ENCODE peak calls at places on chromosome 10, in seven cellular contexts. Z is CD8-positive, alpha-beta T cell; K is PC-3; H is fibroblast of mammary gland; U is GM13977; L is breast epithelium; C is chondrocyte. B is an unnamed sample.

GRCh38 chr10:62582804-62583208 is 208.6 kb downstream of the ZNF365 start:
- DNase-seq in Z (no peak), K (peak), H (peak), U (no peak), L (peak), C (no peak), B (peak)

GRCh38 chr10:118216526-118217035 is 125.5 kb downstream of the FAM204A start:
- DNase-seq in Z (no peak), K (no peak), H (no peak), U (no peak), L (no peak), C (no peak), B (no peak)

GRCh38 chr10:600876-601275 is 88.6 kb downstream of the DIP2C start:
- DNase-seq in Z (no peak), K (no peak), H (peak), U (no peak), L (no peak), C (no peak), B (no peak)

GRCh38 chr10:99412100-99412499 is 18.3 kb downstream of the GOT1 start:
- DNase-seq in Z (no peak), K (peak), H (no peak), U (no peak), L (no peak), C (no peak), B (no peak)

GRCh38 chr10:113126506-113127192 is 176.6 kb downstream of the TCF7L2 start:
- DNase-seq in Z (peak), K (peak), H (peak), U (peak), L (peak), C (no peak), B (peak)

GRCh38 chr10:51235865-51236264 is 161.6 kb downstream of the PRKG1 start:
- DNase-seq in Z (no peak), K (no peak), H (no peak), U (no peak), L (no peak), C (no peak), B (no peak)

GRCh38 chr10:123864923-123865322 is 26.7 kb downstream of the CPXM2 start:
- DNase-seq in Z (no peak), K (no peak), H (no peak), U (no peak), L (no peak), C (no peak), B (no peak)

GRCh38 chr10:29067161-29067560 is 221.7 kb upstream of the LYZL1 start:
- DNase-seq in Z (no peak), K (no peak), H (no peak), U (no peak), L (no peak), C (no peak), B (no peak)

GRCh38 chr10:63506554-63506953 is 14.6 kb upstream of the REEP3 start:
- DNase-seq in Z (no peak), K (no peak), H (no peak), U (no peak), L (no peak), C (no peak), B (no peak)

GRCh38 chr10:34183397-34183796 is 631.7 kb downstream of the PARD3 start:
- DNase-seq in Z (no peak), K (no peak), H (no peak), U (no peak), L (no peak), C (no peak), B (no peak)

GRCh38 chr10:122376364-122376961 is 2.0 kb downstream of the PLEKHA1 start:
- DNase-seq in Z (no peak), K (peak), H (no peak), U (no peak), L (no peak), C (no peak), B (no peak)

GRCh38 chr10:35016009-35016408 is 74.1 kb downstream of the CUL2 start:
- DNase-seq in Z (no peak), K (peak), H (no peak), U (no peak), L (no peak), C (no peak), B (no peak)

GRCh38 chr10:16905304-16905703 is 88.1 kb upstream of the RSU1 start:
- DNase-seq in Z (no peak), K (no peak), H (peak), U (no peak), L (no peak), C (no peak), B (no peak)

GRCh38 chr10:116444527-116445142 is 17.0 kb downstream of the PNLIPRP3 start:
- DNase-seq in Z (no peak), K (peak), H (peak), U (peak), L (no peak), C (no peak), B (peak)

GRCh38 chr10:32713560-32713959 is 244.5 kb downstream of the ITGB1 start:
- DNase-seq in Z (no peak), K (peak), H (peak), U (no peak), L (no peak), C (no peak), B (no peak)

GRCh38 chr10:72893136-72893798 is at the start of gene OIT3:
- DNase-seq in Z (no peak), K (no peak), H (no peak), U (no peak), L (no peak), C (no peak), B (no peak)

GRCh38 chr10:34024708-34025425 is 690.4 kb upstream of the NRP1 start:
- DNase-seq in Z (no peak), K (peak), H (peak), U (no peak), L (no peak), C (no peak), B (no peak)

GRCh38 chr10:119370972-119371703 is 163.8 kb downstream of the GRK5 start:
- DNase-seq in Z (no peak), K (no peak), H (peak), U (no peak), L (peak), C (peak), B (peak)

GRCh38 chr10:21506351-21506750 is 19.1 kb downstream of the SKIDA1 start:
- DNase-seq in Z (no peak), K (no peak), H (no peak), U (no peak), L (no peak), C (no peak), B (no peak)

GRCh38 chr10:22006379-22006884 is 2.9 kb upstream of the DNAJC1 start:
- DNase-seq in Z (no peak), K (no peak), H (no peak), U (no peak), L (no peak), C (no peak), B (no peak)

GRCh38 chr10:96513686-96514551 is at the start of gene TLL2:
- DNase-seq in Z (peak), K (peak), H (peak), U (peak), L (peak), C (no peak), B (peak)

GRCh38 chr10:132891994-132892393 is 50.4 kb downstream of the CFAP46 start:
- DNase-seq in Z (no peak), K (no peak), H (peak), U (no peak), L (no peak), C (no peak), B (peak)

GRCh38 chr10:10922062-10922461 is 95.6 kb upstream of the CELF2 start:
- DNase-seq in Z (no peak), K (no peak), H (no peak), U (no peak), L (no peak), C (no peak), B (no peak)

GRCh38 chr10:93115661-93116383 is 42.1 kb downstream of the CYP26A1 start:
- DNase-seq in Z (peak), K (peak), H (peak), U (peak), L (peak), C (no peak), B (peak)

GRCh38 chr10:8114741-8115340 is 60.4 kb downstream of the GATA3 start:
- DNase-seq in Z (no peak), K (no peak), H (no peak), U (no peak), L (no peak), C (no peak), B (no peak)

GRCh38 chr10:43234471-43235041 is 32.3 kb downstream of the RASGEF1A start:
- DNase-seq in Z (peak), K (no peak), H (no peak), U (no peak), L (no peak), C (peak), B (no peak)

GRCh38 chr10:113557389-113558321 is 4.8 kb downstream of the HABP2 start:
- DNase-seq in Z (no peak), K (no peak), H (no peak), U (no peak), L (peak), C (no peak), B (no peak)

GRCh38 chr10:78960316-78960800 is 108.4 kb upstream of the ZMIZ1 start:
- DNase-seq in Z (no peak), K (peak), H (peak), U (no peak), L (peak), C (no peak), B (peak)

GRCh38 chr10:94429049-94429707 is 26.8 kb downstream of the TBC1D12 start:
- DNase-seq in Z (no peak), K (no peak), H (peak), U (no peak), L (no peak), C (no peak), B (peak)

GRCh38 chr10:45471531-45472310 is 97.7 kb downstream of the ALOX5 start:
- DNase-seq in Z (no peak), K (no peak), H (no peak), U (no peak), L (no peak), C (no peak), B (no peak)

GRCh38 chr10:102112210-102112817 is 7.9 kb downstream of the LDB1 start:
- DNase-seq in Z (no peak), K (no peak), H (no peak), U (no peak), L (no peak), C (no peak), B (no peak)
- TF ChIP-seq CTCF in Z (no peak), K (no peak), H (peak), U (peak), L (no peak), C (peak), B (peak)

DNA sequence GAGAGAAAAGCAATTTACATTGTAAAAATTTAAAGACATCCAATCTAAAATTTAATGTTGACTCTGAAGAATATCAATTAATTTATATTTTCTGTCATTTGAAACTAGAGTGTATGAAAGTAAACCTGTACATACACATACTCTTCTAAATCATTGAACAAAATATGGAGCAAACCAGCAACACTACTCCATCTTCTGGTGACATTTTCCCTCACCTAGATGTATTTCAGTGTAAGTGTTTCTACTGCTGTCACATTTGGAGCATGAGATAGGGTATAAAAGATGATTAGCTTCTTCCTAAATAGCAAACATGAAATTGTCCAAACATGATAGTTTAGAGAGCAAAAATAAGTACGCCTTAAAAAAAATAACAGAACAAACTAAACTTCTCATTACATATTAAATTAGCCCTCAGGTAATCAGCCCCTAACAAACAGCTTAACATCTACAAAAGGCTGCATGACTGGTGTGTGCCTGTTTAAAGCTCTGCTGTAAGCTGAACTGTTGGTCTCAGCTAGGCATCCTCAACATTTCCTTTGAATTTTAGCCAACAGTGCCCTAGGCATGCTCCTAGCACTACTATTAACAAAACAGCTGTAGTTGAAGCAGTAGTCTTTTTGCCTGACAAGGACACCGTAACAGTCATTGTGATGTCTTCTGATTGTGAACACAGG is 189.8 kb downstream of the CTNNA3 start:
- DNase-seq in Z (no peak), K (peak), H (no peak), U (no peak), L (no peak), C (no peak), B (no peak)
- TF ChIP-seq CTCF in Z (no peak), K (peak), H (no peak), U (no peak), L (no peak), C (no peak), B (no peak)

DNA sequence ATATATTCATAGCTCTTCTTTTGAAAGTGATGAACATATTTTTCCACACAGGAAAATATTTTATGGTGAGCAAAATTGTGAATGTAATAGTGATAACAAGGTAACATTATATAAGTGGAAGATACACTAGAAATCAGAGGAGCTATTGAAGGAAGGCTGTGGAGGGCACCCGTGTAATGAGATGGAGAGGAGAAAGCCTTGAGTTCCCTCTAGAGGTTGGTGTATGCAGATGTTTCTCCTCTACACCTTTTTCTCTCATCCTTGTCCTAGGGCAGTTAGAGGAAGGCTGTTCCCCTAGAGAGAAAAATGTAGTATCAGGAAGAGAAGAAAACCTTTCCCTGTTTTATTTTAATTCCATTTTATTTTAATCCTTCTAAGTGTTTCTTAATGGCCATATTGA is 54.6 kb upstream of the NRG3 start:
- DNase-seq in Z (no peak), K (no peak), H (no peak), U (no peak), L (no peak), C (no peak), B (no peak)
- TF ChIP-seq CTCF in Z (no peak), K (no peak), H (no peak), U (peak), L (no peak), C (peak), B (no peak)

GRCh38 chr10:60643874-60644273 is 134.4 kb upstream of the CDK1 start:
- DNase-seq in Z (no peak), K (no peak), H (no peak), U (no peak), L (no peak), C (no peak), B (no peak)

GRCh38 chr10:60645928-60646433 is 132.3 kb upstream of the CDK1 start:
- DNase-seq in Z (no peak), K (no peak), H (no peak), U (no peak), L (no peak), C (no peak), B (no peak)

GRCh38 chr10:60648761-60649160 is 129.5 kb upstream of the CDK1 start:
- DNase-seq in Z (no peak), K (no peak), H (no peak), U (no peak), L (no peak), C (no peak), B (no peak)

GRCh38 chr10:60646966-60647796 is 131.1 kb upstream of the CDK1 start:
- DNase-seq in Z (no peak), K (peak), H (peak), U (peak), L (no peak), C (no peak), B (peak)

GRCh38 chr10:60644436-60645130 is 133.7 kb upstream of the CDK1 start:
- DNase-seq in Z (no peak), K (peak), H (no peak), U (no peak), L (no peak), C (no peak), B (no peak)
- TF ChIP-seq CTCF in Z (no peak), K (no peak), H (no peak), U (no peak), L (no peak), C (no peak), B (no peak)

DNA sequence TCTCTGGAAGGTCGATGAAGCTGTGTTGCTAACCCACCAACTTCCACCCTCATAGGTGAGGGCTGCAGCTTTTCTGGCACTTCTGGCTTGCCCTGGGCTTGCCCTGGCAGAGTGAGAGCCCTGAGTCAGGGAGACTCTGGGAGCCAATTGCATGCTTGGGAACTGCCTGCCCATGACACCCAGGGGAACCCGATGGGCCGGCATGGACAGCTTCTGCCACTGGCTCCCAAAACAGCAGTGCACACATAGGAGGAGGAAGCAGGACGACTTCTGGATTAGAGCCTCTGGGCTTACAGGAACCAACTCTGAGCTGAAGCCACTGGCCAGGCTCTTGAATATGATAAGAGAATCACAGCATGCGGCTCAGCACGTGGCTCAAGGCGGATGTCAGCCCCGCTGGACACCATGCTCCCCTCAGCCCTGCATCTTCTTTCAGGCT is 135.2 kb upstream of the UNC5B start:
- DNase-seq in Z (peak), K (no peak), H (no peak), U (no peak), L (no peak), C (no peak), B (no peak)
- TF ChIP-seq CTCF in Z (no peak), K (no peak), H (no peak), U (no peak), L (no peak), C (no peak), B (no peak)

DNA sequence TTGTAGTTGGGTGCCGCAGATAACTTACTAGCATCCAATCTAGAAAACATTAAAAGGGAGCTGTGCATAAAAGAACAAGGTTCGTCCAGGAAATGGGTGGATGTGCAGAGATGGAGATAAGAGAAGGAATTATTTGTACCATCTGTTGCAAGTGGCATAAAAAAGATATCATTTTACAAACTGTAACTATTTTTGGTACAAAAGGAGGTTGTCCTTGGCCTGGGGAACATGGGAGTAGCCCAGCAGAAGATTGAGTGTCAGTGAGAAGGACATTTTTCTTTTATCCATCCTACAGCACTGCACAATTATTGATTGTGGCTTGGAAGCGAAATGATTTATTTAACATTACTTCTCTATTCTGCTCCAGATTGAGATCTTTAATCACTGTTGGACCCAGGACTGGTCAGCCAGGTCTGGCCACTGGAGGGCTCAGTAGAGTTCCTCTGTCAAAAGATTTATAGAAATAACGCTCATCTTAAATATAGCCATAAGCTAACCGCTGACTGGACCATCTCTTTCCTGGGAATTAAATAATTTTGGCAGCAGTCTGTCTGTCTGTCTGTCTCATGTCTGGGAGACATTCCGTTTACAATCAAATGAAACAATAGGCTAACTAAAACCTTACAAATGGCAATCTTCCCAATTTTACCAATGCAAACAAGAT is 254.1 kb downstream of the KIAA1217 start:
- DNase-seq in Z (no peak), K (peak), H (peak), U (no peak), L (no peak), C (no peak), B (no peak)
- TF ChIP-seq CTCF in Z (no peak), K (peak), H (peak), U (no peak), L (no peak), C (peak), B (peak)

GRCh38 chr10:90087197-90088007 is 386.0 kb downstream of the KIF20B start:
- DNase-seq in Z (no peak), K (peak), H (peak), U (peak), L (no peak), C (no peak), B (no peak)
- TF ChIP-seq CTCF in Z (no peak), K (no peak), H (no peak), U (no peak), L (no peak), C (no peak), B (no peak)

GRCh38 chr10:100826661-100826982 is 81.2 kb downstream of the PAX2 start:
- DNase-seq in Z (no peak), K (no peak), H (no peak), U (no peak), L (no peak), C (no peak), B (no peak)

GRCh38 chr10:100827819-100828743 is 82.7 kb downstream of the PAX2 start:
- DNase-seq in Z (peak), K (peak), H (no peak), U (peak), L (peak), C (no peak), B (no peak)

GRCh38 chr10:100828744-100829102 is 83.3 kb downstream of the PAX2 start:
- DNase-seq in Z (peak), K (no peak), H (no peak), U (peak), L (no peak), C (no peak), B (no peak)

GRCh38 chr10:100825946-100826660 is 80.7 kb downstream of the PAX2 start:
- DNase-seq in Z (no peak), K (no peak), H (no peak), U (peak), L (no peak), C (no peak), B (no peak)

DNA sequence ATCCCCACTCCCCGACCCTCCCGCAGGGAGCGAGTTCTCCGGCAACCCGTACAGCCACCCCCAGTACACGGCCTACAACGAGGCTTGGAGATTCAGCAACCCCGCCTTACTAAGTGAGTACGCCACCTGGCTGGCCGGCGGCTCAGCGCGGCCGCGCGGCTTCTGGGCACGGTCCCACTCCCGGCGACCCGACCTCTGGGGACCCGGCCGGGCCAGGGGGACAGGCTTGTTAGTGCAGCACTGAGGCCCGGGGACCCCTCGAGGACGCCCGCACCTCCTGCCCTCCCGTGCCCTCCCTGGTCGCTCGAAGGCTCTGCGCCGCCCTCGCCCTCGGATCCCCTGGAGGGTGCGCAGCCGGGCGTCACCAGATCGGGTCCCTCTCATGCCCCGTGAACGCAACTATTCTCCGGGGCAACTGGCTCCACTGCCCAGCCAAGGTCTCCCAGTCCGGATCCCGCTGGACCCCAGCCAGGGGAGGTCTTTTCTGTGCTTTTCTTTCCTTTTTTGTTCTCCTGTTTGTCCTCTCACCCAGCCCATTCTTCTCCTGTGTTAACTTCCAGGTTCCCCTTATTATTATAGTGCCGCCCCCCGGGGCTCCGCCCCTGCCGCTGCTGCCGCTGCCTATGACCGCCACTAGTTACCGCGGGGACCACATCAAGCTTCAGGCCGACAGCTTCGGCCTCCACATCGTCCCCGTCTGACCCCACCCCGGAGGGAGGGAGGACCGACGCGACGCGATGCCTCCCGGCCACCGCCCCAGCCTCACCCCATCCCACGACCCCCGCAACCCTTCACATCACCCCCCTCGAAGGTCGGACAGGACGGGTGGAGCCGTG is 81.8 kb downstream of the PAX2 start:
- DNase-seq in Z (peak), K (no peak), H (no peak), U (peak), L (no peak), C (no peak), B (no peak)
- TF ChIP-seq CTCF in Z (no peak), K (peak), H (no peak), U (peak), L (no peak), C (peak), B (peak)

B was measured in HFFc6.